ENCODE peak calls at places on chromosomes 5 and 9, in seven cellular contexts. H is NCI-H1092; W is stimulated activated CD4-positive, alpha-beta T cell treated with anti-CD3 and anti-CD28 coated beads, TNF-alpha, amount 100 ng/mL, for 48 hours; E is H9; C is Peyer's patch; P is cerebellum; K is activated CD4-positive, alpha-beta T cell treated with anti-CD3 and anti-CD28 coated beads, Interleukin-2, amount 50 U/mL, for 48 hours. I is an unnamed sample.

GRCh38 chr5:65213921-65214525 is 267.7 kb downstream of the ADAMTS6 start:
- DNase-seq in P (no peak), C (no peak), E (peak), W (no peak), K (no peak), H (no peak), I (peak)

GRCh38 chr9:74444389-74444788 is 52.7 kb upstream of the RORB start:
- DNase-seq in C (no peak), W (no peak), P (no peak), H (no peak), E (no peak), K (no peak), I (no peak)

GRCh38 chr9:115369322-115369957 is 251.5 kb upstream of the TNC start:
- DNase-seq in P (peak), E (no peak), W (no peak), K (no peak), C (no peak), H (peak), I (no peak)

GRCh38 chr9:92188969-92189781 is 74.0 kb upstream of the SPTLC1 start:
- DNase-seq in K (no peak), H (no peak), P (no peak), E (no peak), C (no peak), W (no peak), I (no peak)

GRCh38 chr5:120463991-120464626 is at the start of gene PRR16:
- DNase-seq in W (no peak), E (peak), C (peak), H (no peak), P (peak), K (peak), I (peak)

GRCh38 chr5:35741126-35741711 is 115.5 kb upstream of the IL7R start:
- DNase-seq in E (no peak), W (no peak), K (no peak), P (no peak), C (no peak), H (no peak), I (no peak)

GRCh38 chr9:76245518-76245917 is 148.7 kb downstream of the RFK start:
- DNase-seq in H (no peak), P (no peak), E (no peak), W (no peak), C (no peak), K (no peak), I (no peak)

GRCh38 chr9:108671794-108672193 is 184.0 kb downstream of the ACTL7B start:
- DNase-seq in C (no peak), W (no peak), E (no peak), P (no peak), H (no peak), K (no peak), I (no peak)

GRCh38 chr9:133716564-133717112 is 21.5 kb downstream of the SARDH start:
- DNase-seq in E (peak), H (no peak), C (no peak), W (no peak), P (no peak), K (no peak), I (no peak)

GRCh38 chr5:109695005-109695926 is 5.5 kb downstream of the MAN2A1 start:
- DNase-seq in K (no peak), P (no peak), H (no peak), C (no peak), W (no peak), E (no peak), I (no peak)

GRCh38 chr9:81083821-81084512 is 605.4 kb downstream of the TLE1 start:
- DNase-seq in E (no peak), W (no peak), P (no peak), H (no peak), K (no peak), C (no peak), I (no peak)

GRCh38 chr5:34552129-34552528 is 104.0 kb upstream of the RAI14 start:
- DNase-seq in H (no peak), K (no peak), C (no peak), W (no peak), P (peak), E (peak), I (no peak)

GRCh38 chr5:83249156-83249555 is 171.8 kb downstream of the XRCC4 start:
- DNase-seq in H (no peak), P (no peak), W (no peak), E (no peak), C (no peak), K (no peak), I (no peak)

GRCh38 chr5:127077346-127077745 is 4.0 kb upstream of the C5orf63 start:
- DNase-seq in E (no peak), W (no peak), K (no peak), P (no peak), H (no peak), C (no peak), I (no peak)

GRCh38 chr5:179297026-179297425 is 48.2 kb downstream of the ADAMTS2 start:
- DNase-seq in E (no peak), W (no peak), C (peak), K (no peak), P (no peak), H (no peak), I (no peak)

GRCh38 chr5:139399501-139400121 is 4.3 kb downstream of the SPATA24 start:
- DNase-seq in W (no peak), P (no peak), K (no peak), H (no peak), C (peak), E (no peak), I (no peak)

GRCh38 chr5:82544004-82544403 is 265.9 kb upstream of the RPS23 start:
- DNase-seq in W (no peak), P (no peak), K (no peak), H (no peak), E (no peak), C (no peak), I (no peak)

GRCh38 chr9:16521868-16522381 is 348.5 kb downstream of the BNC2 start:
- DNase-seq in P (no peak), K (no peak), W (no peak), E (no peak), H (no peak), C (no peak), I (no peak)

I was measured in ecto neural progenitor cell.